ENCODE peak calls at places on chromosomes 13 and 19, in eight cellular contexts. A is endodermal cell, P is keratinocyte, Y is A549, M is mucosa of descending colon, B is fibroblast of pulmonary artery, W is astrocyte, C is cardiac fibroblast. H is an unnamed sample.

GRCh38 chr19:35555301-35556005 is 8.0 kb downstream of the ATP4A start:
- DNase-seq in A (peak; percentile 89), W (no peak), P (no peak), M (no peak), B (peak; percentile 36), C (peak; percentile 26), Y (peak; percentile 95), H (peak; percentile 27)

GRCh38 chr13:99056381-99057014 is 78.6 kb upstream of the DOCK9 start:
- DNase-seq in Y (peak; percentile 15), W (no peak), C (no peak), P (no peak), M (no peak), A (no peak), B (no peak), H (no peak)

GRCh38 chr19:7927605-7928333 is 1.8 kb upstream of the CTXN1 start:
- DNase-seq in W (no peak), A (no peak), C (no peak), B (no peak), Y (no peak), P (no peak), M (peak; percentile 56), H (no peak)

GRCh38 chr19:54180691-54181091 is 7.7 kb upstream of the TMC4 start:
- DNase-seq in C (no peak), P (no peak), A (no peak), M (peak; percentile 53), W (no peak), B (no peak), Y (no peak), H (no peak)

GRCh38 chr19:50328257-50329145 is 676 bp downstream of the KCNC3 start:
- DNase-seq in Y (no peak), W (no peak), P (no peak), B (no peak), M (peak; percentile 68), C (peak; percentile 2), A (peak; percentile 72), H (no peak)

GRCh38 chr19:719081-719512 is 10.4 kb downstream of the PALM start:
- DNase-seq in B (peak; percentile 52), M (peak; percentile 67), W (no peak), C (peak; percentile 84), P (no peak), Y (no peak), A (no peak), H (peak; percentile 63)

GRCh38 chr19:54388001-54388802 is 23.5 kb upstream of the LAIR1 start:
- DNase-seq in M (peak; percentile 58), Y (no peak), B (no peak), A (no peak), W (no peak), C (no peak), P (no peak), H (no peak)

GRCh38 chr19:54159352-54160181 is at the start of gene LENG1:
- DNase-seq in W (peak; percentile 100), C (peak; percentile 100), Y (peak; percentile 100), A (peak; percentile 100), M (peak; percentile 100), P (peak; percentile 100), B (peak; percentile 100), H (peak; percentile 100)

GRCh38 chr13:76845865-76846264 is 40.3 kb downstream of the KCTD12 start:
- DNase-seq in W (no peak), Y (no peak), M (no peak), B (no peak), C (no peak), P (no peak), A (no peak), H (no peak)

GRCh38 chr13:76969488-76970365 is 21.4 kb downstream of the ACOD1 start:
- DNase-seq in B (no peak), Y (no peak), P (peak; percentile 80), C (no peak), A (no peak), M (no peak), W (no peak), H (peak; percentile 10)

GRCh38 chr13:59677966-59678814 is 485.5 kb downstream of the DIAPH3 start:
- DNase-seq in P (peak; percentile 5), B (peak; percentile 87), C (peak; percentile 82), M (no peak), A (no peak), Y (peak; percentile 6), W (peak; percentile 41), H (peak; percentile 59)

GRCh38 chr19:10420444-10421239 is at the start of gene PDE4A:
- DNase-seq in A (peak; percentile 85), M (no peak), W (no peak), P (no peak), B (peak; percentile 44), Y (peak; percentile 32), C (peak; percentile 41), H (peak; percentile 40)

GRCh38 chr13:41751277-41751676 is 209.6 kb downstream of the VWA8 start:
- DNase-seq in W (peak; percentile 63), P (no peak), A (no peak), C (peak; percentile 85), M (no peak), Y (no peak), B (peak; percentile 81), H (peak; percentile 78)

GRCh38 chr13:24680258-24680920 is at the start of gene ATP12A:
- DNase-seq in A (peak; percentile 92), Y (no peak), W (no peak), P (no peak), M (no peak), C (no peak), B (no peak), H (no peak)

GRCh38 chr19:3450796-3451411 is 29.4 kb downstream of the SMIM24 start:
- DNase-seq in B (peak; percentile 100), C (peak; percentile 99), Y (peak; percentile 67), A (no peak), P (peak; percentile 83), W (peak; percentile 100), M (no peak), H (peak; percentile 100)

GRCh38 chr13:80047406-80047805 is 293.5 kb downstream of the SPRY2 start:
- DNase-seq in B (peak; percentile 69), C (peak; percentile 71), M (no peak), A (no peak), Y (no peak), W (peak; percentile 94), P (no peak), H (peak; percentile 85)

GRCh38 chr19:53019684-53020083 is 6.0 kb downstream of the ERVV-1 start:
- DNase-seq in Y (no peak), B (peak; percentile 16), P (no peak), C (no peak), W (no peak), M (no peak), A (peak; percentile 90), H (peak; percentile 33)
- TF ChIP-seq CTCF in Y (no peak), B (peak; percentile 17), P (peak; percentile 54), C (peak; percentile 50), W (no peak), M (no peak), A (peak; percentile 84), H (peak; percentile 27)

DNA sequence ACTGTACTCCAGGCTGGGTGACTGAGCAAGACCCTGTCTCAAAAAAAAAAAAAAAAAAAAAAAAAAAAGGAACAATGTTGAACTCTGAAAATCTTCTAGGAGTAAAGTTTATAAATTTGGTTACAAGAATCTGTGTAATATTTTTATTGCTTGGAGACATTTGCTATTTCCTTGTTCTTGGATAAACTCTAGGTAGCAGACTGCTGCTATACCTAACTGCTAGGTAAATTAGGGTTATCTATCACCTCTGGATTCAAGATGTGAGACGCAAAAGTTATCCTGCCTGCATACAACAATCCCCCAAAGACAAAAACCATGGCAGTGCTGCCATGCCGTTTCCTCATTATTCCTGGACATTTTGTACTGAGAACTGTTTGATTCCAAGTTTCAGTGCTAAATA is 33.7 kb downstream of the UBL3 start:
- DNase-seq in W (no peak), Y (no peak), P (no peak), C (no peak), A (no peak), B (no peak), M (no peak), H (no peak)
- TF ChIP-seq CTCF in W (no peak), Y (no peak), P (no peak), C (no peak), A (no peak), B (no peak), M (no peak), H (no peak)

GRCh38 chr13:31982540-31982939 is 49.0 kb upstream of the FRY start:
- DNase-seq in C (peak; percentile 90), A (no peak), P (peak; percentile 85), B (peak; percentile 96), Y (peak; percentile 23), M (no peak), W (peak; percentile 96), H (peak; percentile 99)

GRCh38 chr13:31982124-31982523 is 49.5 kb upstream of the FRY start:
- DNase-seq in M (no peak), Y (no peak), W (peak; percentile 27), P (no peak), A (no peak), B (no peak), C (no peak), H (peak; percentile 51)

GRCh38 chr13:31987071-31987470 is 44.5 kb upstream of the FRY start:
- DNase-seq in B (no peak), M (no peak), W (no peak), P (no peak), C (no peak), A (no peak), Y (no peak), H (no peak)

DNA sequence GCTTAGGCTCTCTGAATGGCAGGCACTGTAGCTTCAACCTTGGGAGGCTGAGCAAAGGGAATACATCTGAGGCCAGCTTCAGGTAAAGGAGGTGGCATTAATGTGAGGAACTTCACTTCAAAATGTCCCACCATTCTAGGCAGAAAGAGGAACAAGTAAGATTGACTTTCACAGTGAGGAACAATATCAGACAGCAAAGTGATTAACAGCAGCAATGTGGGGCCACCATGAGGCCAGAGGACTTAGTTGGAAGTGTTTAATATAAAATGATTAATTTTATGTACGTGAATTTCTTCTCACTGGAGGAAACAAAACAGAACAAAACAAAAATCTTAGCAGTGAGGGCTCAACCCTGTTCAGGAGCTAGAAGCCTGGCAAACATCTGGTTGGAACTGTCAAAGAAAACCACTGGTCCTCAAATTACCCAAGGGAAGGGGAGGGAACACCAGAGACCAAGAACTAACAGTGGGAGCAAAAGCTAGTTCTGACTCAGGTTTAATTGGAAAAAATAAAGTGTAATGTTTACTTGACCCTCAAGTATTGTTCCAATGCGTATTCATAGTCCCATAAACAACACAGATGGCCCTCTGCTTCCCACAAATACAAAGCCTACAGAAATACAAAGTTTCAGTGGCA is 43.9 kb upstream of the FRY start:
- DNase-seq in W (no peak), C (peak; percentile 5), M (no peak), Y (no peak), B (no peak), P (no peak), A (no peak), H (peak; percentile 83)
- TF ChIP-seq CTCF in W (no peak), C (no peak), M (no peak), Y (no peak), B (no peak), P (no peak), A (no peak), H (no peak)

DNA sequence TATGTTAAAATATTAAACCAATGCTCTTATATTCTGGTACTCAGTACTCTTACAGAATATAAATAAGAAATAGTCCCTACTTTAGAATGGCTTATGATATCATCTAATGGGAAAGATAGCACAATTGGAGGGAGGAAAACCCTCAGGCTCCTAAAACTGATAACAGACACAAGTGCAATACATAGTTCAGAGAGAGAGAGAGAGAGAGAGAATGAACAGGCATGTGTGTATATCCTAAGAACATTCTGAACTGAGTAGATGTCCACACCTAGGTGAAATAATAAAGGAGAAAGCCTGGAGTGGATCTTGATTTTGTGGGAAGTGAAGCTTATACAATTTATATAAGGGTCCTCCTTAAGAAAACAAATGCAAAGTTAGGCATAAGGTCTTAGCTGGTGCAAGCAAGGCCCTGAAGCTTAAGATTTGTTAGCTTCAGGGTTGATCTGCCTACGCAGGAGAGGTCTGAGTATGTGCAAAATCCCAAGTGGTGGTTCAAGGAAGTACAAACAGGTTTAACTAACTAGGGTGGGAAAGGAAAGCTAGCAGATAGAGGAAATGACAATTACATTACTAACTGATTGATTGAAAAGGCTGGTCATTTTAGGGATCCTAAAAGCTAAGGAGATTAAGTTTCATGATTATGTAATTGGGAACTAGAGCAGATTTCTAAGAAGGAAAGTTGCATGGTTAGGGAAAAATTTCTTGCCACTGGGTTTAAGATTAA is 53.3 kb downstream of the SOX21 start:
- DNase-seq in B (no peak), P (no peak), C (no peak), W (no peak), Y (peak; percentile 5), M (no peak), A (no peak), H (no peak)
- TF ChIP-seq CTCF in B (no peak), P (no peak), C (no peak), W (no peak), Y (no peak), M (no peak), A (peak; percentile 63), H (peak; percentile 5)

H was measured in fibroblast of villous mesenchyme.